ENCODE peak calls at places on chromosomes 2 and 18, in nine cellular contexts. One of them, this sample, is unnamed.

GRCh38 chr2:130310881-130311280 is 31.8 kb upstream of the IMP4 start:
- DNase-seq in brain microvascular endothelial cell: no peak
- DNase-seq in psoas muscle: no peak
- DNase-seq in astrocyte: no peak
- DNase-seq in AG04450: no peak
- DNase-seq in body of pancreas: no peak
- DNase-seq in endothelial cell of umbilical vein: no peak
- DNase-seq in ascending aorta: no peak
- DNase-seq in cardiac muscle cell: no peak
- DNase-seq in this sample: no peak

GRCh38 chr2:121860033-121860810 is 104.8 kb downstream of the TSN start:
- DNase-seq in ascending aorta: no peak
- DNase-seq in cardiac muscle cell: no peak
- DNase-seq in brain microvascular endothelial cell: peak
- DNase-seq in astrocyte: peak
- DNase-seq in endothelial cell of umbilical vein: no peak
- DNase-seq in body of pancreas: no peak
- DNase-seq in AG04450: peak
- DNase-seq in psoas muscle: no peak
- DNase-seq in this sample: no peak

GRCh38 chr18:28177828-28178635 is 1.1 kb upstream of the CDH2 start:
- DNase-seq in astrocyte: peak
- DNase-seq in cardiac muscle cell: peak
- DNase-seq in AG04450: no peak
- DNase-seq in endothelial cell of umbilical vein: peak
- DNase-seq in psoas muscle: peak
- DNase-seq in brain microvascular endothelial cell: peak
- DNase-seq in body of pancreas: peak
- DNase-seq in ascending aorta: no peak
- DNase-seq in this sample: peak

GRCh38 chr2:182181381-182181780 is 195.7 kb downstream of the PPP1R1C start:
- DNase-seq in body of pancreas: no peak
- DNase-seq in AG04450: no peak
- DNase-seq in endothelial cell of umbilical vein: no peak
- DNase-seq in astrocyte: no peak
- DNase-seq in brain microvascular endothelial cell: no peak
- DNase-seq in psoas muscle: no peak
- DNase-seq in ascending aorta: no peak
- DNase-seq in cardiac muscle cell: no peak
- DNase-seq in this sample: no peak

GRCh38 chr2:37588316-37588777 is 83.1 kb downstream of the CDC42EP3 start:
- DNase-seq in brain microvascular endothelial cell: no peak
- DNase-seq in ascending aorta: no peak
- DNase-seq in psoas muscle: no peak
- DNase-seq in AG04450: no peak
- DNase-seq in body of pancreas: no peak
- DNase-seq in cardiac muscle cell: no peak
- DNase-seq in endothelial cell of umbilical vein: peak
- DNase-seq in astrocyte: peak
- DNase-seq in this sample: no peak

GRCh38 chr2:70202236-70202806 is 11.5 kb upstream of the C2orf42 start:
- DNase-seq in astrocyte: no peak
- DNase-seq in endothelial cell of umbilical vein: no peak
- DNase-seq in cardiac muscle cell: no peak
- DNase-seq in psoas muscle: no peak
- DNase-seq in brain microvascular endothelial cell: no peak
- DNase-seq in body of pancreas: no peak
- DNase-seq in ascending aorta: no peak
- DNase-seq in AG04450: no peak
- DNase-seq in this sample: no peak

GRCh38 chr2:30331869-30332268 is 100.5 kb downstream of the LBH start:
- DNase-seq in astrocyte: no peak
- DNase-seq in cardiac muscle cell: no peak
- DNase-seq in psoas muscle: no peak
- DNase-seq in body of pancreas: no peak
- DNase-seq in ascending aorta: no peak
- DNase-seq in AG04450: no peak
- DNase-seq in brain microvascular endothelial cell: no peak
- DNase-seq in endothelial cell of umbilical vein: no peak
- DNase-seq in this sample: no peak

GRCh38 chr2:98917031-98917459 is 19.0 kb downstream of the CRACDL start:
- DNase-seq in ascending aorta: no peak
- DNase-seq in astrocyte: peak
- DNase-seq in body of pancreas: no peak
- DNase-seq in endothelial cell of umbilical vein: peak
- DNase-seq in AG04450: peak
- DNase-seq in psoas muscle: no peak
- DNase-seq in cardiac muscle cell: no peak
- DNase-seq in brain microvascular endothelial cell: peak
- DNase-seq in this sample: no peak

GRCh38 chr2:67867735-67868134 is 195.1 kb downstream of the C1D start:
- DNase-seq in brain microvascular endothelial cell: no peak
- DNase-seq in psoas muscle: no peak
- DNase-seq in AG04450: peak
- DNase-seq in cardiac muscle cell: no peak
- DNase-seq in body of pancreas: no peak
- DNase-seq in endothelial cell of umbilical vein: peak
- DNase-seq in ascending aorta: no peak
- DNase-seq in astrocyte: peak
- DNase-seq in this sample: no peak

GRCh38 chr2:56167616-56168015 is 16.2 kb upstream of the CCDC85A start:
- DNase-seq in psoas muscle: no peak
- DNase-seq in ascending aorta: no peak
- DNase-seq in AG04450: no peak
- DNase-seq in astrocyte: peak
- DNase-seq in cardiac muscle cell: no peak
- DNase-seq in brain microvascular endothelial cell: no peak
- DNase-seq in endothelial cell of umbilical vein: no peak
- DNase-seq in body of pancreas: no peak
- DNase-seq in this sample: no peak

GRCh38 chr2:17232751-17233150 is 285.5 kb downstream of the RAD51AP2 start:
- DNase-seq in psoas muscle: no peak
- DNase-seq in brain microvascular endothelial cell: no peak
- DNase-seq in ascending aorta: no peak
- DNase-seq in body of pancreas: no peak
- DNase-seq in cardiac muscle cell: no peak
- DNase-seq in endothelial cell of umbilical vein: no peak
- DNase-seq in astrocyte: peak
- DNase-seq in AG04450: no peak
- DNase-seq in this sample: no peak

GRCh38 chr2:150286730-150287362 is 200.6 kb downstream of the RND3 start:
- DNase-seq in psoas muscle: no peak
- DNase-seq in cardiac muscle cell: no peak
- DNase-seq in ascending aorta: no peak
- DNase-seq in body of pancreas: no peak
- DNase-seq in endothelial cell of umbilical vein: no peak
- DNase-seq in brain microvascular endothelial cell: no peak
- DNase-seq in astrocyte: peak
- DNase-seq in AG04450: no peak
- DNase-seq in this sample: no peak

GRCh38 chr18:67145586-67146292 is 370.8 kb downstream of the DSEL start:
- DNase-seq in psoas muscle: no peak
- DNase-seq in cardiac muscle cell: no peak
- DNase-seq in AG04450: no peak
- DNase-seq in brain microvascular endothelial cell: no peak
- DNase-seq in endothelial cell of umbilical vein: no peak
- DNase-seq in body of pancreas: no peak
- DNase-seq in ascending aorta: no peak
- DNase-seq in astrocyte: no peak
- DNase-seq in this sample: no peak

GRCh38 chr2:22626621-22627020 is 758.4 kb upstream of the KLHL29 start:
- DNase-seq in ascending aorta: no peak
- DNase-seq in brain microvascular endothelial cell: no peak
- DNase-seq in cardiac muscle cell: peak
- DNase-seq in endothelial cell of umbilical vein: no peak
- DNase-seq in AG04450: no peak
- DNase-seq in psoas muscle: no peak
- DNase-seq in astrocyte: no peak
- DNase-seq in body of pancreas: no peak
- DNase-seq in this sample: no peak

GRCh38 chr2:2788076-2788475 is 457.0 kb upstream of the MYT1L start:
- DNase-seq in brain microvascular endothelial cell: no peak
- DNase-seq in endothelial cell of umbilical vein: no peak
- DNase-seq in AG04450: no peak
- DNase-seq in body of pancreas: no peak
- DNase-seq in ascending aorta: no peak
- DNase-seq in cardiac muscle cell: peak
- DNase-seq in psoas muscle: no peak
- DNase-seq in astrocyte: no peak
- DNase-seq in this sample: no peak

GRCh38 chr18:55034742-55035141 is 75.5 kb upstream of the CCDC68 start:
- DNase-seq in ascending aorta: no peak
- DNase-seq in astrocyte: peak
- DNase-seq in body of pancreas: no peak
- DNase-seq in brain microvascular endothelial cell: peak
- DNase-seq in AG04450: no peak
- DNase-seq in endothelial cell of umbilical vein: no peak
- DNase-seq in psoas muscle: no peak
- DNase-seq in cardiac muscle cell: no peak
- DNase-seq in this sample: no peak

GRCh38 chr18:9927392-9928063 is 13.7 kb downstream of the VAPA start:
- DNase-seq in psoas muscle: no peak
- DNase-seq in endothelial cell of umbilical vein: no peak
- DNase-seq in body of pancreas: no peak
- DNase-seq in astrocyte: no peak
- DNase-seq in AG04450: no peak
- DNase-seq in brain microvascular endothelial cell: no peak
- DNase-seq in ascending aorta: no peak
- DNase-seq in cardiac muscle cell: no peak
- DNase-seq in this sample: no peak
- H3K4me3 ChIP-seq in psoas muscle: no peak
- H3K4me3 ChIP-seq in endothelial cell of umbilical vein: no peak
- H3K4me3 ChIP-seq in body of pancreas: no peak
- H3K4me3 ChIP-seq in astrocyte: no peak
- H3K4me3 ChIP-seq in AG04450: no peak
- H3K4me3 ChIP-seq in brain microvascular endothelial cell: no peak
- H3K4me3 ChIP-seq in ascending aorta: no peak
- H3K4me3 ChIP-seq in cardiac muscle cell: no peak
- H3K4me3 ChIP-seq in this sample: no peak

GRCh38 chr2:164840930-164841718 is 499 bp downstream of the COBLL1 start:
- DNase-seq in AG04450: no peak
- DNase-seq in cardiac muscle cell: peak
- DNase-seq in ascending aorta: no peak
- DNase-seq in brain microvascular endothelial cell: peak
- DNase-seq in endothelial cell of umbilical vein: peak
- DNase-seq in body of pancreas: peak
- DNase-seq in astrocyte: peak
- DNase-seq in psoas muscle: peak
- DNase-seq in this sample: peak
- TF ChIP-seq CTCF in AG04450: no peak
- TF ChIP-seq CTCF in cardiac muscle cell: no peak
- TF ChIP-seq CTCF in ascending aorta: peak
- TF ChIP-seq CTCF in brain microvascular endothelial cell: no peak
- TF ChIP-seq CTCF in endothelial cell of umbilical vein: no peak
- TF ChIP-seq CTCF in body of pancreas: no peak
- TF ChIP-seq CTCF in astrocyte: no peak
- TF ChIP-seq CTCF in psoas muscle: peak
- TF ChIP-seq CTCF in this sample: no peak

GRCh38 chr18:23279931-23280330 is 144.6 kb downstream of the CABLES1 start:
- DNase-seq in cardiac muscle cell: no peak
- DNase-seq in body of pancreas: no peak
- DNase-seq in brain microvascular endothelial cell: no peak
- DNase-seq in AG04450: no peak
- DNase-seq in ascending aorta: no peak
- DNase-seq in psoas muscle: no peak
- DNase-seq in endothelial cell of umbilical vein: peak
- DNase-seq in astrocyte: no peak
- DNase-seq in this sample: no peak
- H3K27ac ChIP-seq in cardiac muscle cell: no peak
- H3K27ac ChIP-seq in body of pancreas: no peak
- H3K27ac ChIP-seq in brain microvascular endothelial cell: no peak
- H3K27ac ChIP-seq in AG04450: no peak
- H3K27ac ChIP-seq in ascending aorta: no peak
- H3K27ac ChIP-seq in psoas muscle: no peak
- H3K27ac ChIP-seq in endothelial cell of umbilical vein: peak
- H3K27ac ChIP-seq in astrocyte: no peak
- H3K27ac ChIP-seq in this sample: no peak

GRCh38 chr2:203532957-203533695 is 2.0 kb downstream of the RAPH1 start:
- DNase-seq in ascending aorta: no peak
- DNase-seq in body of pancreas: no peak
- DNase-seq in cardiac muscle cell: peak
- DNase-seq in psoas muscle: no peak
- DNase-seq in endothelial cell of umbilical vein: peak
- DNase-seq in AG04450: no peak
- DNase-seq in astrocyte: peak
- DNase-seq in brain microvascular endothelial cell: peak
- DNase-seq in this sample: no peak

GRCh38 chr2:203535078-203535783 is at the start of gene RAPH1:
- DNase-seq in cardiac muscle cell: peak
- DNase-seq in brain microvascular endothelial cell: peak
- DNase-seq in psoas muscle: peak
- DNase-seq in endothelial cell of umbilical vein: peak
- DNase-seq in AG04450: peak
- DNase-seq in ascending aorta: peak
- DNase-seq in astrocyte: peak
- DNase-seq in body of pancreas: peak
- DNase-seq in this sample: peak

GRCh38 chr2:203534486-203535077 is 519 bp downstream of the RAPH1 start:
- DNase-seq in cardiac muscle cell: peak
- DNase-seq in AG04450: no peak
- DNase-seq in astrocyte: no peak
- DNase-seq in ascending aorta: no peak
- DNase-seq in endothelial cell of umbilical vein: no peak
- DNase-seq in psoas muscle: no peak
- DNase-seq in brain microvascular endothelial cell: peak
- DNase-seq in body of pancreas: no peak
- DNase-seq in this sample: no peak

GRCh38 chr2:203533696-203534471 is 1.2 kb downstream of the RAPH1 start:
- DNase-seq in endothelial cell of umbilical vein: peak
- DNase-seq in psoas muscle: no peak
- DNase-seq in AG04450: peak
- DNase-seq in ascending aorta: no peak
- DNase-seq in astrocyte: peak
- DNase-seq in cardiac muscle cell: peak
- DNase-seq in body of pancreas: no peak
- DNase-seq in brain microvascular endothelial cell: peak
- DNase-seq in this sample: no peak

DNA sequence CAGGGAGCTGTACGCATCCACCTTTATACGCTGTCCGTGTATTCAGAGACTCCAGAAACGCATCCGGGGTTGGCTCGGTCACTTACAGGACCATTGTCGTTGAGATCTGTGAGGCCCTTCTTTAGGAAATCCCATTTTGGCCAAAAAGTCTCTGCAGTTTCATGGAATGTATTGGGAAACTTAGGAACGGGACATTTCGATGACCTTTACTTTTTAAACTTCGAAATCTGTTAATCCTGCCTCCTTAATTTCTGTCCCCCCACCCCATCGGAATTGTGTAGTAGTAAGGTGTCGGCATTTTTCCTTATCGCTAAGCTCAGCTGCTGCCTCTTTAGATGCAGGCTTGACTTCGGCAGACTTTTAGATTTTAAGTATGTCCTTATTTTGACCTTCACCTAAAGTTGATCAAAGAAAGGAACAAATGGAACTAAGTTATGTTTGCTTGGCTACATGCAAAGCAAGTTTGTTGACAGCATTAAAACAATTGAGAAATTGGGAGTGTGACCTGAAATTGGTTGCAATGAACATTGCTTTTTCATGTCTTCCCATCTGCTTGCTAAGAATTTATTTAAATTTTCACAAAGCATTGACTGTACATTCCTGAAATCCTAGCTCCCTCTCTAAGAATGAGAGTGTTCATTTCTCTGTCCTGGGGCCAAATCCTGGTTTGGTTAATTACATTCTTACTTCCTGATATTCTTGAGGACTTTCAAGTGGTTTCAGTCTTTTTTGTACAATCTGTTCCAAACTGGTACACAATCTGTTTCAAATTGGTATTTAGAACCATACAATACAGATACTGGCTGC is 886 bp upstream of the RAPH1 start:
- DNase-seq in psoas muscle: no peak
- DNase-seq in cardiac muscle cell: no peak
- DNase-seq in body of pancreas: no peak
- DNase-seq in astrocyte: peak
- DNase-seq in endothelial cell of umbilical vein: no peak
- DNase-seq in ascending aorta: no peak
- DNase-seq in brain microvascular endothelial cell: no peak
- DNase-seq in AG04450: no peak
- DNase-seq in this sample: no peak
- H3K4me3 ChIP-seq in psoas muscle: peak
- H3K4me3 ChIP-seq in cardiac muscle cell: peak
- H3K4me3 ChIP-seq in body of pancreas: peak
- H3K4me3 ChIP-seq in astrocyte: peak
- H3K4me3 ChIP-seq in endothelial cell of umbilical vein: peak
- H3K4me3 ChIP-seq in ascending aorta: peak
- H3K4me3 ChIP-seq in brain microvascular endothelial cell: peak
- H3K4me3 ChIP-seq in AG04450: peak
- H3K4me3 ChIP-seq in this sample: peak

This sample was measured in kidney.